ENCODE peak calls at places on chromosomes 3 and 15, in seven cellular contexts. One of them, this sample, is unnamed.

GRCh38 chr3:142051351-142051750 is 98.0 kb downstream of the TFDP2 start:
- DNase-seq in foreskin fibroblast: no peak
- DNase-seq in EH: no peak
- DNase-seq in Right ventricle myocardium inferior: no peak
- DNase-seq in renal cortical epithelial cell: no peak
- DNase-seq in RPMI7951: no peak
- DNase-seq in endodermal cell: no peak
- DNase-seq in this sample: no peak

GRCh38 chr3:188788621-188789081 is 383.1 kb upstream of the TPRG1 start:
- DNase-seq in foreskin fibroblast: peak
- DNase-seq in EH: peak
- DNase-seq in Right ventricle myocardium inferior: no peak
- DNase-seq in renal cortical epithelial cell: peak
- DNase-seq in RPMI7951: peak
- DNase-seq in endodermal cell: no peak
- DNase-seq in this sample: no peak

GRCh38 chr3:172659246-172660002 is 51.4 kb downstream of the NCEH1 start:
- DNase-seq in foreskin fibroblast: peak
- DNase-seq in EH: no peak
- DNase-seq in Right ventricle myocardium inferior: no peak
- DNase-seq in renal cortical epithelial cell: peak
- DNase-seq in RPMI7951: peak
- DNase-seq in endodermal cell: no peak
- DNase-seq in this sample: no peak

GRCh38 chr3:128524374-128525299 is 31.6 kb upstream of the GATA2 start:
- DNase-seq in foreskin fibroblast: no peak
- DNase-seq in EH: no peak
- DNase-seq in Right ventricle myocardium inferior: no peak
- DNase-seq in renal cortical epithelial cell: peak
- DNase-seq in RPMI7951: no peak
- DNase-seq in endodermal cell: no peak
- DNase-seq in this sample: no peak

GRCh38 chr3:111012388-111013248 is 59.0 kb upstream of the NECTIN3 start:
- DNase-seq in foreskin fibroblast: no peak
- DNase-seq in EH: peak
- DNase-seq in Right ventricle myocardium inferior: no peak
- DNase-seq in renal cortical epithelial cell: no peak
- DNase-seq in RPMI7951: peak
- DNase-seq in endodermal cell: peak
- DNase-seq in this sample: no peak

GRCh38 chr15:45200799-45201556 is 13.2 kb upstream of the SHF start:
- DNase-seq in foreskin fibroblast: peak
- DNase-seq in EH: peak
- DNase-seq in Right ventricle myocardium inferior: peak
- DNase-seq in renal cortical epithelial cell: peak
- DNase-seq in RPMI7951: peak
- DNase-seq in endodermal cell: peak
- DNase-seq in this sample: peak

GRCh38 chr3:101861212-101861977 is 12.1 kb downstream of the NFKBIZ start:
- DNase-seq in foreskin fibroblast: no peak
- DNase-seq in EH: peak
- DNase-seq in Right ventricle myocardium inferior: no peak
- DNase-seq in renal cortical epithelial cell: no peak
- DNase-seq in RPMI7951: no peak
- DNase-seq in endodermal cell: no peak
- DNase-seq in this sample: no peak

GRCh38 chr3:55686720-55687254 is 199.7 kb upstream of the WNT5A start:
- DNase-seq in foreskin fibroblast: no peak
- DNase-seq in EH: peak
- DNase-seq in Right ventricle myocardium inferior: no peak
- DNase-seq in renal cortical epithelial cell: no peak
- DNase-seq in RPMI7951: peak
- DNase-seq in endodermal cell: no peak
- DNase-seq in this sample: no peak

GRCh38 chr15:76342382-76343201 is 6.0 kb downstream of the ISL2 start:
- DNase-seq in foreskin fibroblast: peak
- DNase-seq in EH: peak
- DNase-seq in Right ventricle myocardium inferior: no peak
- DNase-seq in renal cortical epithelial cell: no peak
- DNase-seq in RPMI7951: no peak
- DNase-seq in endodermal cell: peak
- DNase-seq in this sample: no peak

GRCh38 chr3:195794708-195795107 is 17.0 kb downstream of the MUC4 start:
- DNase-seq in foreskin fibroblast: no peak
- DNase-seq in EH: peak
- DNase-seq in Right ventricle myocardium inferior: no peak
- DNase-seq in renal cortical epithelial cell: no peak
- DNase-seq in RPMI7951: peak
- DNase-seq in endodermal cell: no peak
- DNase-seq in this sample: no peak

GRCh38 chr3:54965746-54966145 is 37.9 kb upstream of the LRTM1 start:
- DNase-seq in foreskin fibroblast: peak
- DNase-seq in EH: peak
- DNase-seq in Right ventricle myocardium inferior: no peak
- DNase-seq in renal cortical epithelial cell: peak
- DNase-seq in RPMI7951: peak
- DNase-seq in endodermal cell: no peak
- DNase-seq in this sample: no peak

GRCh38 chr3:29064085-29064484 is 216.8 kb upstream of the RBMS3 start:
- DNase-seq in foreskin fibroblast: peak
- DNase-seq in EH: peak
- DNase-seq in Right ventricle myocardium inferior: no peak
- DNase-seq in renal cortical epithelial cell: peak
- DNase-seq in RPMI7951: peak
- DNase-seq in endodermal cell: no peak
- DNase-seq in this sample: no peak

GRCh38 chr3:172074027-172074426 is 34.6 kb downstream of the FNDC3B start:
- DNase-seq in foreskin fibroblast: no peak
- DNase-seq in EH: no peak
- DNase-seq in Right ventricle myocardium inferior: no peak
- DNase-seq in renal cortical epithelial cell: no peak
- DNase-seq in RPMI7951: no peak
- DNase-seq in endodermal cell: no peak
- DNase-seq in this sample: no peak

GRCh38 chr3:47421741-47422649 is 41.2 kb downstream of the PTPN23 start:
- DNase-seq in foreskin fibroblast: peak
- DNase-seq in EH: peak
- DNase-seq in Right ventricle myocardium inferior: no peak
- DNase-seq in renal cortical epithelial cell: peak
- DNase-seq in RPMI7951: peak
- DNase-seq in endodermal cell: peak
- DNase-seq in this sample: peak

GRCh38 chr3:125960456-125961288 is 8.3 kb upstream of the ROPN1B start:
- DNase-seq in foreskin fibroblast: no peak
- DNase-seq in EH: no peak
- DNase-seq in Right ventricle myocardium inferior: no peak
- DNase-seq in renal cortical epithelial cell: no peak
- DNase-seq in RPMI7951: no peak
- DNase-seq in endodermal cell: no peak
- DNase-seq in this sample: no peak

GRCh38 chr3:71583569-71584215 is at the start of gene FOXP1:
- DNase-seq in foreskin fibroblast: peak
- DNase-seq in EH: peak
- DNase-seq in Right ventricle myocardium inferior: peak
- DNase-seq in renal cortical epithelial cell: peak
- DNase-seq in RPMI7951: peak
- DNase-seq in endodermal cell: peak
- DNase-seq in this sample: peak

GRCh38 chr3:160400631-160401150 is 1.2 kb downstream of the SMC4 start:
- DNase-seq in foreskin fibroblast: no peak
- DNase-seq in EH: peak
- DNase-seq in Right ventricle myocardium inferior: peak
- DNase-seq in renal cortical epithelial cell: no peak
- DNase-seq in RPMI7951: no peak
- DNase-seq in endodermal cell: peak
- DNase-seq in this sample: no peak

GRCh38 chr15:67005294-67005996 is 60.0 kb upstream of the SMAD3 start:
- DNase-seq in foreskin fibroblast: no peak
- DNase-seq in EH: no peak
- DNase-seq in Right ventricle myocardium inferior: no peak
- DNase-seq in renal cortical epithelial cell: no peak
- DNase-seq in RPMI7951: no peak
- DNase-seq in endodermal cell: no peak
- DNase-seq in this sample: no peak